ENCODE peak calls at places on chromosomes 1 and 21, in nine cellular contexts. F is heart left ventricle; L is PC-3; Y is fibroblast of the aortic adventitia; T is fibroblast of lung; W is activated CD4-positive, alpha-beta T cell treated with anti-CD3 and anti-CD28 coated beads, Interleukin-2, amount 50 U/mL, for 48 hours; A is H7; B is CD4-positive, alpha-beta T cell; K is Jurkat, Clone E6-1. U is an unnamed sample.

GRCh38 chr21:39029086-39029772 is 154.0 kb downstream of the PSMG1 start:
- DNase-seq in F (no peak), L (no peak), Y (peak; percentile 90), T (peak; percentile 48), W (no peak), A (no peak), B (no peak), K (no peak), U (no peak)

GRCh38 chr1:7749126-7749525 is 22.0 kb upstream of the VAMP3 start:
- DNase-seq in F (no peak), L (no peak), Y (no peak), T (no peak), W (no peak), A (no peak), B (no peak), K (no peak), U (no peak)

GRCh38 chr1:210905944-210906453 is 227.9 kb downstream of the KCNH1 start:
- DNase-seq in F (peak; percentile 8), L (no peak), Y (no peak), T (no peak), W (no peak), A (no peak), B (no peak), K (no peak), U (no peak)

GRCh38 chr1:42419449-42419848 is 36.4 kb downstream of the ZMYND12 start:
- DNase-seq in F (peak; percentile 70), L (no peak), Y (peak; percentile 64), T (peak; percentile 15), W (no peak), A (no peak), B (no peak), K (no peak), U (no peak)

GRCh38 chr1:34827341-34827941 is 32.1 kb downstream of the SMIM12 start:
- DNase-seq in F (no peak), L (no peak), Y (no peak), T (no peak), W (no peak), A (no peak), B (no peak), K (no peak), U (no peak)

GRCh38 chr21:37764696-37765095 is 151.6 kb downstream of the KCNJ6 start:
- DNase-seq in F (no peak), L (no peak), Y (no peak), T (peak; percentile 64), W (no peak), A (no peak), B (no peak), K (no peak), U (no peak)

GRCh38 chr1:58933599-58933926 is 149.7 kb upstream of the JUN start:
- DNase-seq in F (no peak), L (no peak), Y (no peak), T (no peak), W (no peak), A (no peak), B (no peak), K (peak; percentile 35), U (peak; percentile 54)

GRCh38 chr1:208456487-208456886 is 212.3 kb upstream of the PLXNA2 start:
- DNase-seq in F (no peak), L (no peak), Y (no peak), T (no peak), W (no peak), A (no peak), B (no peak), K (no peak), U (no peak)

GRCh38 chr1:59685666-59686065 is 129.1 kb upstream of the HOOK1 start:
- DNase-seq in F (no peak), L (no peak), Y (no peak), T (no peak), W (no peak), A (no peak), B (no peak), K (no peak), U (no peak)

GRCh38 chr1:244329591-244330317 is 122.0 kb downstream of the ADSS2 start:
- DNase-seq in F (no peak), L (peak; percentile 76), Y (no peak), T (no peak), W (no peak), A (no peak), B (no peak), K (no peak), U (peak; percentile 15)

GRCh38 chr1:9730096-9730901 is 78.8 kb downstream of the PIK3CD start:
- DNase-seq in F (peak; percentile 55), L (no peak), Y (no peak), T (no peak), W (no peak), A (peak; percentile 68), B (no peak), K (no peak), U (no peak)

GRCh38 chr1:192639607-192640368 is 3.8 kb downstream of the RGS13 start:
- DNase-seq in F (no peak), L (peak; percentile 83), Y (peak; percentile 55), T (peak; percentile 83), W (no peak), A (no peak), B (no peak), K (no peak), U (peak; percentile 57)

GRCh38 chr1:38475624-38476005 is 384.0 kb downstream of the RRAGC start:
- DNase-seq in F (no peak), L (no peak), Y (no peak), T (no peak), W (no peak), A (peak; percentile 49), B (no peak), K (no peak), U (no peak)